ENCODE peak calls at places on chromosome 20, in nine cellular contexts. P, S, Q, J, C, H, F, M and B are unnamed samples.

GRCh38 chr20:38609828-38610227 is 8.2 kb downstream of the ARHGAP40 start:
- DNase-seq in P (no peak), S (no peak), Q (no peak), J (no peak), C (no peak), H (no peak), F (no peak), M (no peak), B (no peak)

GRCh38 chr20:44010162-44010704 is 95.6 kb downstream of the TOX2 start:
- DNase-seq in P (peak; percentile 25), S (no peak), Q (no peak), J (no peak), C (no peak), H (no peak), F (no peak), M (no peak), B (peak; percentile 89)

GRCh38 chr20:31831211-31831610 is 12.1 kb downstream of the MYLK2 start:
- DNase-seq in P (no peak), S (no peak), Q (no peak), J (no peak), C (no peak), H (no peak), F (no peak), M (no peak), B (no peak)

GRCh38 chr20:54284928-54285704 is 77.2 kb downstream of the PFDN4 start:
- DNase-seq in P (no peak), S (no peak), Q (no peak), J (no peak), C (peak; percentile 35), H (no peak), F (no peak), M (no peak), B (no peak)

GRCh38 chr20:44429017-44429339 is 46.7 kb upstream of the TTPAL start:
- DNase-seq in P (no peak), S (no peak), Q (no peak), J (no peak), C (no peak), H (no peak), F (no peak), M (no peak), B (no peak)

GRCh38 chr20:35307666-35308653 is 15.7 kb upstream of the FAM83C start:
- DNase-seq in P (peak; percentile 48), S (peak; percentile 72), Q (peak; percentile 74), J (peak; percentile 29), C (no peak), H (no peak), F (peak; percentile 88), M (no peak), B (no peak)

GRCh38 chr20:36629719-36630340 is 16.2 kb downstream of the SLA2 start:
- DNase-seq in P (peak; percentile 91), S (no peak), Q (no peak), J (no peak), C (no peak), H (no peak), F (no peak), M (peak; percentile 66), B (no peak)

GRCh38 chr20:40339661-40340449 is 349.2 kb downstream of the MAFB start:
- DNase-seq in P (peak; percentile 93), S (peak; percentile 39), Q (no peak), J (no peak), C (no peak), H (no peak), F (no peak), M (no peak), B (no peak)

GRCh38 chr20:51542033-51542893 is at the start of gene NFATC2:
- DNase-seq in P (peak; percentile 78), S (peak; percentile 38), Q (peak; percentile 75), J (no peak), C (no peak), H (no peak), F (no peak), M (peak; percentile 56), B (peak; percentile 67)

GRCh38 chr20:8344106-8344505 is 212.0 kb downstream of the PLCB1 start:
- DNase-seq in P (no peak), S (no peak), Q (no peak), J (no peak), C (no peak), H (no peak), F (no peak), M (no peak), B (no peak)

GRCh38 chr20:10074513-10074912 is 39.7 kb downstream of the ANKEF1 start:
- DNase-seq in P (peak; percentile 83), S (no peak), Q (no peak), J (peak; percentile 18), C (peak; percentile 29), H (no peak), F (no peak), M (no peak), B (no peak)

GRCh38 chr20:6767536-6768227 is at the start of gene BMP2:
- DNase-seq in P (peak; percentile 85), S (peak; percentile 37), Q (peak; percentile 70), J (peak; percentile 20), C (no peak), H (no peak), F (no peak), M (no peak), B (peak; percentile 76)

DNA sequence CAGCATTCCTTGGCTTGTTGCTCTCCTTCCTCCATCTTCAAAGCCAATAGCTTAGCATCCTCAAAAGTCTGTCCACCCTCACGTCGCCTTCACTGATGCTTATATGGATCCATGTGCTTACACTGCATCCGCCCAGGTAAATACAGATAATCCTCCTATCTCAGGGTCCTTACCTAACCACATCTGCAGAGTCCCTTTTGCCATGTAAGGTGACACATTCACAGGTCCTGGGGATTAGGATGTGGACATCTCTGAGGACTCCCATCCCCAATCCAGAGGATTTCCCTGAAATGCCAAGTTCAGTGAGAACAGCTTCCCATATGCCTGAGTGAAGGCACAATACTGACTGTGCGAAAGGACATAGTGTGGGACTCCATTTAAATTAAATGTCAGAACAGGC is 25.4 kb downstream of the FKBP1A start:
- DNase-seq in P (no peak), S (no peak), Q (no peak), J (no peak), C (no peak), H (no peak), F (no peak), M (no peak), B (no peak)
- TF ChIP-seq POLR2A in P (no peak), S (no peak), Q (no peak), J (no peak), C (no peak), H (no peak), F (no peak), M (no peak), B (no peak)

GRCh38 chr20:17558154-17558940 is 11.5 kb upstream of the DSTN start:
- DNase-seq in P (peak; percentile 73), S (no peak), Q (peak; percentile 42), J (no peak), C (peak; percentile 88), H (no peak), F (no peak), M (no peak), B (no peak)
- TF ChIP-seq POLR2A in P (no peak), S (no peak), Q (no peak), J (no peak), C (peak; percentile 66), H (no peak), F (no peak), M (no peak), B (peak; percentile 41)

GRCh38 chr20:57696401-57696961 is 13.3 kb downstream of the PMEPA1 start:
- DNase-seq in P (no peak), S (no peak), Q (no peak), J (no peak), C (no peak), H (no peak), F (no peak), M (no peak), B (no peak)

GRCh38 chr20:57694481-57694880 is 15.3 kb downstream of the PMEPA1 start:
- DNase-seq in P (no peak), S (no peak), Q (no peak), J (no peak), C (no peak), H (no peak), F (no peak), M (no peak), B (no peak)

GRCh38 chr20:57695940-57696339 is 13.9 kb downstream of the PMEPA1 start:
- DNase-seq in P (no peak), S (no peak), Q (no peak), J (no peak), C (no peak), H (no peak), F (no peak), M (no peak), B (no peak)

GRCh38 chr20:57693670-57694329 is 16.0 kb downstream of the PMEPA1 start:
- DNase-seq in P (no peak), S (no peak), Q (no peak), J (no peak), C (no peak), H (no peak), F (no peak), M (no peak), B (no peak)

DNA sequence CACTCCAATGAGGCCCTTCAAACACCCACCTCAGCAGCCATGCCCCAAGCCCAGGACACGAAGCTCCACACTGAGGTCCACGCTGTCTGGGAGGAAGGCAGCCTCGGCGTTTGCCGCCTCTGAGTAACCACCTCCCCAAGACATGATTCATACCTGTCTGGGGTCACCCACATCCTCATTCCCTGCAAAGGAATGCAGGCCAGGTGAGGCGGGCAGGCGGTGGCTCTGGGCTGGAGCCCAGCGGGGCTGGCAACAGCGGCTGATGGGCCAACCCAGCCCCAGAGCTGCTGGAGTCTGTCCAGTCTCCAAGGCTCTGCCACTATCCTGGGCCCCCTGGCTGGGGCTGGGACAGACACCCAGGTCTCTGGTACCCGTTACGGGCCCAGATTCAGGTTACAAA is 14.8 kb downstream of the PMEPA1 start:
- DNase-seq in P (no peak), S (no peak), Q (peak; percentile 74), J (no peak), C (peak; percentile 48), H (no peak), F (peak; percentile 88), M (no peak), B (no peak)
- TF ChIP-seq POLR2A in P (no peak), S (no peak), Q (no peak), J (no peak), C (no peak), H (no peak), F (no peak), M (no peak), B (no peak)

GRCh38 chr20:45904583-45905504 is 7.1 kb downstream of the PLTP start:
- DNase-seq in P (no peak), S (no peak), Q (no peak), J (no peak), C (no peak), H (no peak), F (no peak), M (no peak), B (no peak)

GRCh38 chr20:45907219-45907948 is 4.6 kb downstream of the PLTP start:
- DNase-seq in P (no peak), S (no peak), Q (no peak), J (no peak), C (no peak), H (no peak), F (no peak), M (no peak), B (no peak)

GRCh38 chr20:45902199-45902701 is 9.7 kb downstream of the PLTP start:
- DNase-seq in P (no peak), S (no peak), Q (no peak), J (no peak), C (no peak), H (no peak), F (no peak), M (no peak), B (no peak)

GRCh38 chr20:45908086-45908485 is 3.9 kb downstream of the PLTP start:
- DNase-seq in P (no peak), S (no peak), Q (no peak), J (no peak), C (no peak), H (no peak), F (no peak), M (no peak), B (no peak)

GRCh38 chr20:45905505-45906079 is 6.4 kb downstream of the PLTP start:
- DNase-seq in P (no peak), S (no peak), Q (no peak), J (no peak), C (peak; percentile 48), H (no peak), F (no peak), M (no peak), B (peak; percentile 20)
- TF ChIP-seq POLR2A in P (no peak), S (no peak), Q (no peak), J (no peak), C (no peak), H (no peak), F (no peak), M (no peak), B (no peak)